ENCODE peak calls at places on chromosomes 3 and 15, in five cellular contexts. One of them, this sample, is unnamed.
A peak's percentile ranks its signal among the peaks of the same experiment; 100 is the strongest.

GRCh38 chr3:45557886-45558285 is 36.7 kb upstream of the LIMD1 start:
- DNase-seq in HCT116: no peak
- DNase-seq in hippocampal formation: no peak
- DNase-seq in M059J: no peak
- DNase-seq in MV-4-11: no peak
- DNase-seq in this sample: no peak

GRCh38 chr3:159260049-159260662 is 458.3 kb downstream of the MFSD1 start:
- DNase-seq in hippocampal formation: peak; percentile 20
- DNase-seq in HCT116: peak; percentile 45
- DNase-seq in M059J: peak; percentile 79
- DNase-seq in MV-4-11: peak; percentile 41
- DNase-seq in this sample: peak; percentile 49

GRCh38 chr3:19029837-19030835 is 118.2 kb upstream of the KCNH8 start:
- DNase-seq in HCT116: no peak
- DNase-seq in hippocampal formation: no peak
- DNase-seq in MV-4-11: no peak
- DNase-seq in M059J: no peak
- DNase-seq in this sample: no peak

GRCh38 chr3:30401971-30402370 is 204.4 kb upstream of the TGFBR2 start:
- DNase-seq in HCT116: no peak
- DNase-seq in MV-4-11: no peak
- DNase-seq in hippocampal formation: no peak
- DNase-seq in M059J: peak; percentile 49
- DNase-seq in this sample: no peak

GRCh38 chr3:155631323-155632019 is 113.4 kb downstream of the PLCH1 start:
- DNase-seq in HCT116: no peak
- DNase-seq in MV-4-11: no peak
- DNase-seq in M059J: peak; percentile 34
- DNase-seq in hippocampal formation: no peak
- DNase-seq in this sample: peak; percentile 4

GRCh38 chr15:84828433-84828908 is 11.3 kb downstream of the ALPK3 start:
- DNase-seq in M059J: no peak
- DNase-seq in MV-4-11: peak; percentile 27
- DNase-seq in hippocampal formation: no peak
- DNase-seq in HCT116: no peak
- DNase-seq in this sample: no peak

GRCh38 chr15:40100133-40100946 is 8.3 kb downstream of the BMF start:
- DNase-seq in M059J: peak; percentile 63
- DNase-seq in MV-4-11: peak; percentile 18
- DNase-seq in HCT116: no peak
- DNase-seq in hippocampal formation: no peak
- DNase-seq in this sample: no peak

GRCh38 chr3:16513141-16514020 is at the start of gene RFTN1:
- DNase-seq in HCT116: no peak
- DNase-seq in MV-4-11: peak; percentile 46
- DNase-seq in M059J: peak; percentile 61
- DNase-seq in hippocampal formation: no peak
- DNase-seq in this sample: no peak

GRCh38 chr3:38332202-38332601 is 14.4 kb upstream of the XYLB start:
- DNase-seq in M059J: no peak
- DNase-seq in hippocampal formation: no peak
- DNase-seq in MV-4-11: peak; percentile 80
- DNase-seq in HCT116: no peak
- DNase-seq in this sample: no peak

GRCh38 chr15:39623550-39623931 is 42.7 kb downstream of the THBS1 start:
- DNase-seq in HCT116: no peak
- DNase-seq in hippocampal formation: no peak
- DNase-seq in M059J: no peak
- DNase-seq in MV-4-11: peak; percentile 85
- DNase-seq in this sample: no peak

GRCh38 chr3:140469491-140469890 is 208.4 kb upstream of the TRIM42 start:
- DNase-seq in hippocampal formation: no peak
- DNase-seq in MV-4-11: no peak
- DNase-seq in HCT116: no peak
- DNase-seq in M059J: peak; percentile 48
- DNase-seq in this sample: no peak

GRCh38 chr15:66566963-66567531 is 1.2 kb upstream of the LCTL start:
- DNase-seq in HCT116: peak; percentile 58
- DNase-seq in M059J: peak; percentile 75
- DNase-seq in hippocampal formation: no peak
- DNase-seq in MV-4-11: peak; percentile 59
- DNase-seq in this sample: peak; percentile 20

GRCh38 chr3:57233799-57234198 is 6.3 kb downstream of the APPL1 start:
- DNase-seq in M059J: no peak
- DNase-seq in HCT116: no peak
- DNase-seq in hippocampal formation: no peak
- DNase-seq in MV-4-11: no peak
- DNase-seq in this sample: no peak

This sample was measured in putamen.